ENCODE peak calls at places on chromosomes 1 and 21, in seven cellular contexts. Z is IMR-90, T is mesenchymal stem cell, F is H9, Q is neuronal stem cell, U is H1, J is trophoblast cell. Y is an unnamed sample.

GRCh38 chr1:2535455-2535854 is 5.4 kb upstream of the HES5 start:
- DNase-seq in Z (no peak), T (no peak), F (no peak), Q (no peak), U (no peak), J (no peak), Y (no peak)

GRCh38 chr1:23393706-23394105 is 24.1 kb upstream of the ZNF436 start:
- DNase-seq in Z (peak), T (peak), F (no peak), Q (no peak), U (no peak), J (no peak), Y (no peak)

GRCh38 chr1:20386682-20387081 is 96.0 kb downstream of the VWA5B1 start:
- DNase-seq in Z (no peak), T (no peak), F (no peak), Q (peak), U (no peak), J (no peak), Y (no peak)

GRCh38 chr1:156786640-156787039 is 19.3 kb downstream of the PRCC start:
- DNase-seq in Z (no peak), T (no peak), F (no peak), Q (no peak), U (no peak), J (no peak), Y (no peak)

GRCh38 chr1:179081696-179082307 is at the start of gene TOR3A:
- DNase-seq in Z (peak), T (peak), F (peak), Q (peak), U (peak), J (peak), Y (peak)

GRCh38 chr1:61156576-61157239 is 74.3 kb downstream of the NFIA start:
- DNase-seq in Z (no peak), T (no peak), F (no peak), Q (peak), U (no peak), J (no peak), Y (no peak)

GRCh38 chr1:221740260-221740830 is 1.5 kb downstream of the DUSP10 start:
- DNase-seq in Z (no peak), T (no peak), F (no peak), Q (no peak), U (no peak), J (no peak), Y (no peak)

GRCh38 chr1:224271106-224271505 is 58.9 kb downstream of the NVL start:
- DNase-seq in Z (no peak), T (no peak), F (no peak), Q (no peak), U (no peak), J (no peak), Y (no peak)

GRCh38 chr1:46532498-46533178 is 18.8 kb downstream of the KNCN start:
- DNase-seq in Z (peak), T (peak), F (peak), Q (peak), U (no peak), J (peak), Y (peak)

GRCh38 chr1:24963943-24964677 is 34.0 kb upstream of the RUNX3 start:
- DNase-seq in Z (no peak), T (no peak), F (no peak), Q (no peak), U (no peak), J (no peak), Y (no peak)
- H3K18ac ChIP-seq in Z (no peak), T (no peak), F (no peak), Q (peak), U (no peak), J (no peak), Y (no peak)

GRCh38 chr1:108531429-108531828 is 28.5 kb upstream of the EEIG2 start:
- DNase-seq in Z (no peak), T (no peak), F (no peak), Q (no peak), U (no peak), J (no peak), Y (no peak)
- H2BK120ac ChIP-seq in Z (no peak), T (no peak), F (no peak), Q (no peak), U (no peak), J (no peak), Y (no peak)

DNA sequence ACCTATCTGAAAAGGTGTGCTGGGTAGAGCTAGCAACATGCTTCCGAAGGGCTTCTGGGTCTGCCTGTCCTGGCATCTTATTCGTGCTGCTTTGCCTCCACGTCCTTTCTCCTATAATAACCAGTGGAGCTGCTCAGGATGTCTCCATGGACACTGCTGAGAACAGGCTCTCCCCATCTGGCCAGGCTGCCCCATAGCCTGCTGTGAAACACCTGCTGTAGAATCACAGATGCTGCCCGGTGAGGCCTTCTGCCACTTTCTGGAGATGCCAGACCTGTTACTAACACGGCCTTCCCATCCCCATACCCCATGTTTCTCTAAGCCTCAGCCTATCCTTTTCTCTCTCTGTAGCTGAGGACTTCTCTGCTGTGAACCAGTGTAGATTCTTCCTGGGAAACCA is 120.5 kb downstream of the IER5 start:
- DNase-seq in Z (no peak), T (no peak), F (no peak), Q (no peak), U (no peak), J (no peak), Y (no peak)
- H3K18ac ChIP-seq in Z (no peak), T (no peak), F (no peak), Q (no peak), U (no peak), J (no peak), Y (no peak)

GRCh38 chr1:11654571-11655262 is at the start of gene FBXO44:
- DNase-seq in Z (no peak), T (peak), F (peak), Q (peak), U (no peak), J (peak), Y (peak)
- H2BK120ac ChIP-seq in Z (no peak), T (no peak), F (no peak), Q (no peak), U (no peak), J (peak), Y (no peak)

GRCh38 chr1:115652236-115652788 is 10.5 kb downstream of the VANGL1 start:
- DNase-seq in Z (no peak), T (no peak), F (no peak), Q (no peak), U (no peak), J (no peak), Y (no peak)
- H3K18ac ChIP-seq in Z (no peak), T (no peak), F (no peak), Q (no peak), U (no peak), J (no peak), Y (no peak)

DNA sequence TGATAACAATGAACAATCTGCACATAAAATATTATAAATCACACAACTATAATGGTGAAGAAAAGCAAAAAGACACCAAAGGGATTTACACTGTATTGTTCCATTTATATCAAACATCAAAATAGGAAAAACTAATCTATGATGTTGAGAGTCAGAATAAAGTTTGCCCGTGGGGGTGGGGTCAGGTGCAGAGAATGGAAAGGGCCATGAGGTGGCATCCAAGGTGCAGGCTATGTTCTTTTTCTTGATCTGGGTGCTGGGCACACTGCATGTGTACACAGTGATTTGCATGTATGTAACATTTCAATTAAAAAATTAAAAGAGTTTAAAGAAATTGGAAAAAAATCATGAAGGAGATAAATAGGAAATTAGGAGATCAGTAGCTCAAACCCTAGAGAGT is 127.3 kb downstream of the DSCAM start:
- DNase-seq in Z (no peak), T (no peak), F (no peak), Q (no peak), U (no peak), J (no peak), Y (peak)
- H2BK120ac ChIP-seq in Z (no peak), T (no peak), F (no peak), Q (no peak), U (no peak), J (no peak), Y (no peak)

GRCh38 chr1:26016258-26016943 is 5.2 kb upstream of the EXTL1 start:
- DNase-seq in Z (peak), T (peak), F (no peak), Q (no peak), U (no peak), J (no peak), Y (no peak)
- H3K18ac ChIP-seq in Z (no peak), T (no peak), F (no peak), Q (no peak), U (no peak), J (no peak), Y (no peak)

DNA sequence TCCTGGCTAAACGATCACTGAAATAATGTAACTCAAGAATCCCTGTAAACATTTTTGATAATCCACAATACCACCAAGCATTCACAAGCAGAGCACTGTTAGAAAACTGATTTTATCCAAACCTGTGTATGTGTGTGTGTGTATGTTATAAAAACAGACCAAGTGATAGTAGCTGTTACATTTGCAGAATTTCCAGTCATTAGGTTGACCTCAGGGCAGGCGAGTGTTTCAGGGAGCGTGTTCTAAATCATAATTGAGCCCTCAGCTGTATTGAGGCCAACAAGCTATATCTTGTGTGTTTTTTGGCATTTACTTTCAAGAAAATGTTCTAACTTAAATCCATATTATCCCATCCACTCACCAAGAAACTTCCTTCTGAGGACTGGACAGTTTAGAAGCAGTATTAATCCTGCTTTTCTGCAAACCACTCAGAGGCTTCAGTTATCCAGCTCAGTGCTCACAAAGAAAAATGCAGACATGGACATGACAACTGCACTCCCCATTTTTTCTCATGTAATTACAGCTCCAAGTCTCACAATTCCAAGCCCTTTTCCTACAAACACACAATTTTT is 12.0 kb downstream of the DDAH1 start:
- DNase-seq in Z (no peak), T (no peak), F (no peak), Q (no peak), U (no peak), J (no peak), Y (no peak)
- H2BK120ac ChIP-seq in Z (no peak), T (no peak), F (no peak), Q (no peak), U (no peak), J (no peak), Y (no peak)